ENCODE peak calls at places on chromosome 10, in eight cellular contexts. U is DMS 273 treated with DMSO at 0.1 percent for 48 hours; J is aorta; M is SJSA1; Y is NCI-H510A treated with DMSO at 0.1 percent for 48 hours; O is activated CD8-positive, alpha-beta T cell treated with anti-CD3 and anti-CD28 coated beads, Interleukin-2, amount 10 ng/mL, durations not matched to agents 7 days and 5 days; Z is activated CD4-positive, alpha-beta T cell treated with anti-CD3 and anti-CD28 coated beads, Interleukin-2, amount 50 U/mL, for 1 hour; V is activated CD8-positive, alpha-beta memory T cell treated with anti-CD3 and anti-CD28 coated beads, Interleukin-2, amount 50 U/mL, for 48 hours. W is an unnamed sample.

GRCh38 chr10:78700816-78701520 is 367.8 kb upstream of the ZMIZ1 start:
- DNase-seq in U (no peak), J (no peak), M (no peak), Y (no peak), O (no peak), Z (no peak), V (no peak), W (no peak)

GRCh38 chr10:83685458-83685857 is 453.9 kb upstream of the GHITM start:
- DNase-seq in U (no peak), J (no peak), M (no peak), Y (no peak), O (no peak), Z (no peak), V (no peak), W (no peak)

GRCh38 chr10:86285136-86285790 is 81.3 kb downstream of the GRID1 start:
- DNase-seq in U (no peak), J (no peak), M (peak), Y (no peak), O (peak), Z (no peak), V (peak), W (no peak)

GRCh38 chr10:2014541-2014940 is 277.2 kb upstream of the ADARB2 start:
- DNase-seq in U (no peak), J (no peak), M (no peak), Y (no peak), O (no peak), Z (no peak), V (no peak), W (no peak)

GRCh38 chr10:29895436-29895835 is 163.9 kb downstream of the JCAD start:
- DNase-seq in U (no peak), J (peak), M (peak), Y (no peak), O (no peak), Z (no peak), V (no peak), W (no peak)

GRCh38 chr10:120262857-120263547 is 194.0 kb upstream of the PLPP4 start:
- DNase-seq in U (no peak), J (no peak), M (no peak), Y (no peak), O (no peak), Z (no peak), V (no peak), W (no peak)

GRCh38 chr10:52216852-52217251 is 97.2 kb upstream of the DKK1 start:
- DNase-seq in U (peak), J (no peak), M (no peak), Y (peak), O (no peak), Z (no peak), V (no peak), W (no peak)

GRCh38 chr10:17046989-17047388 is 82.6 kb downstream of the CUBN start:
- DNase-seq in U (no peak), J (no peak), M (no peak), Y (no peak), O (no peak), Z (no peak), V (no peak), W (no peak)

GRCh38 chr10:100158044-100158805 is 27.6 kb downstream of the ERLIN1 start:
- DNase-seq in U (no peak), J (no peak), M (no peak), Y (no peak), O (no peak), Z (no peak), V (no peak), W (no peak)

GRCh38 chr10:120477006-120477722 is 20.1 kb downstream of the PLPP4 start:
- DNase-seq in U (no peak), J (no peak), M (no peak), Y (no peak), O (peak), Z (no peak), V (no peak), W (no peak)

GRCh38 chr10:77841711-77842375 is 84.7 kb downstream of the DLG5 start:
- DNase-seq in U (no peak), J (no peak), M (no peak), Y (no peak), O (no peak), Z (no peak), V (no peak), W (no peak)

GRCh38 chr10:129956902-129957673 is 7.0 kb downstream of the EBF3 start:
- DNase-seq in U (no peak), J (no peak), M (no peak), Y (no peak), O (no peak), Z (no peak), V (no peak), W (peak)

GRCh38 chr10:60729106-60729505 is 49.2 kb upstream of the CDK1 start:
- DNase-seq in U (no peak), J (no peak), M (no peak), Y (no peak), O (no peak), Z (no peak), V (no peak), W (no peak)

GRCh38 chr10:125554753-125555152 is 128.2 kb downstream of the TEX36 start:
- DNase-seq in U (no peak), J (no peak), M (no peak), Y (no peak), O (no peak), Z (no peak), V (no peak), W (no peak)